ENCODE peak calls at places on chromosome 12, in ten cellular contexts. E, P, H, D, X, L, C, I, K and F are unnamed samples.

GRCh38 chr12:93778306-93778705 is 101.1 kb downstream of the CRADD start:
- DNase-seq in E (no peak), P (no peak), H (peak), D (peak), X (no peak), L (peak), C (no peak), I (peak), K (no peak), F (no peak)

GRCh38 chr12:21502164-21502496 is 541 bp downstream of the GOLT1B start:
- DNase-seq in E (no peak), P (peak), H (peak), D (peak), X (no peak), L (peak), C (peak), I (peak), K (peak), F (peak)

GRCh38 chr12:132401982-132402381 is 72.6 kb upstream of the GALNT9 start:
- DNase-seq in E (no peak), P (no peak), H (no peak), D (no peak), X (no peak), L (no peak), C (no peak), I (no peak), K (no peak), F (no peak)

GRCh38 chr12:85821759-85822158 is 14.4 kb downstream of the RASSF9 start:
- DNase-seq in E (no peak), P (no peak), H (no peak), D (no peak), X (no peak), L (peak), C (peak), I (peak), K (no peak), F (no peak)

GRCh38 chr12:6551063-6551461 is 4.8 kb downstream of the IFFO1 start:
- DNase-seq in E (no peak), P (no peak), H (peak), D (no peak), X (no peak), L (no peak), C (no peak), I (no peak), K (no peak), F (no peak)

GRCh38 chr12:42730286-42730685 is 140.7 kb upstream of the PRICKLE1 start:
- DNase-seq in E (no peak), P (no peak), H (peak), D (no peak), X (no peak), L (no peak), C (peak), I (peak), K (no peak), F (peak)

GRCh38 chr12:63802012-63802608 is 22.4 kb downstream of the RXYLT1 start:
- DNase-seq in E (peak), P (peak), H (peak), D (peak), X (peak), L (peak), C (peak), I (peak), K (peak), F (peak)

GRCh38 chr12:102421801-102422583 is 58.4 kb downstream of the IGF1 start:
- DNase-seq in E (no peak), P (no peak), H (no peak), D (no peak), X (no peak), L (peak), C (no peak), I (no peak), K (no peak), F (no peak)

GRCh38 chr12:106303202-106303820 is 778 bp downstream of the TCP11L2 start:
- DNase-seq in E (peak), P (peak), H (peak), D (peak), X (peak), L (peak), C (peak), I (peak), K (peak), F (peak)

GRCh38 chr12:12474931-12475485 is 87.7 kb downstream of the DUSP16 start:
- DNase-seq in E (no peak), P (no peak), H (peak), D (no peak), X (no peak), L (peak), C (no peak), I (no peak), K (no peak), F (no peak)

GRCh38 chr12:14614704-14615121 is 47.0 kb upstream of the PLBD1 start:
- DNase-seq in E (no peak), P (peak), H (no peak), D (no peak), X (no peak), L (no peak), C (no peak), I (no peak), K (no peak), F (no peak)

GRCh38 chr12:80161612-80162011 is 62.3 kb downstream of the OTOGL start:
- DNase-seq in E (no peak), P (no peak), H (no peak), D (no peak), X (no peak), L (no peak), C (no peak), I (no peak), K (no peak), F (no peak)

GRCh38 chr12:71958457-71958856 is 19.8 kb downstream of the TPH2 start:
- DNase-seq in E (no peak), P (no peak), H (peak), D (peak), X (peak), L (no peak), C (no peak), I (peak), K (no peak), F (no peak)

GRCh38 chr12:59372971-59373370 is 222.9 kb upstream of the SLC16A7 start:
- DNase-seq in E (peak), P (peak), H (peak), D (peak), X (peak), L (peak), C (peak), I (peak), K (no peak), F (peak)

GRCh38 chr12:40312982-40313576 is 88.3 kb downstream of the LRRK2 start:
- DNase-seq in E (no peak), P (peak), H (peak), D (peak), X (no peak), L (peak), C (peak), I (peak), K (peak), F (no peak)

GRCh38 chr12:130439250-130439649 is 101.6 kb downstream of the PIWIL1 start:
- DNase-seq in E (no peak), P (no peak), H (no peak), D (no peak), X (no peak), L (no peak), C (no peak), I (no peak), K (no peak), F (no peak)

GRCh38 chr12:45966486-45966885 is 23.9 kb downstream of the SCAF11 start:
- DNase-seq in E (no peak), P (no peak), H (peak), D (peak), X (peak), L (peak), C (no peak), I (peak), K (peak), F (no peak)

GRCh38 chr12:126404293-126404851 is 1339.1 kb downstream of the AACS start:
- DNase-seq in E (no peak), P (no peak), H (no peak), D (no peak), X (no peak), L (no peak), C (peak), I (no peak), K (no peak), F (no peak)

GRCh38 chr12:22743700-22744099 is 118.7 kb downstream of the ETNK1 start:
- DNase-seq in E (no peak), P (no peak), H (no peak), D (peak), X (no peak), L (no peak), C (no peak), I (peak), K (no peak), F (no peak)

GRCh38 chr12:123076604-123077297 is 74.1 kb downstream of the PITPNM2 start:
- DNase-seq in E (no peak), P (no peak), H (peak), D (no peak), X (no peak), L (peak), C (peak), I (no peak), K (no peak), F (peak)

GRCh38 chr12:98635657-98636323 is 8.8 kb downstream of the IKBIP start:
- DNase-seq in E (no peak), P (peak), H (peak), D (peak), X (peak), L (peak), C (peak), I (peak), K (peak), F (peak)

GRCh38 chr12:78880078-78880477 is 15.5 kb downstream of the SYT1 start:
- DNase-seq in E (peak), P (no peak), H (peak), D (no peak), X (peak), L (peak), C (peak), I (no peak), K (no peak), F (no peak)

GRCh38 chr12:55663391-55663790 is 26.7 kb downstream of the OR10P1 start:
- DNase-seq in E (no peak), P (no peak), H (no peak), D (no peak), X (no peak), L (no peak), C (no peak), I (no peak), K (no peak), F (no peak)

GRCh38 chr12:116525418-116526001 is 33.7 kb upstream of the MAP1LC3B2 start:
- DNase-seq in E (no peak), P (no peak), H (peak), D (peak), X (peak), L (peak), C (peak), I (peak), K (peak), F (peak)
- H3K27ac ChIP-seq in E (no peak), P (no peak), H (peak), D (peak), X (peak), L (peak), C (peak), I (peak), K (peak), F (peak)

GRCh38 chr12:96496944-96497343 is 7.6 kb downstream of the CFAP54 start:
- DNase-seq in E (no peak), P (no peak), H (no peak), D (no peak), X (no peak), L (no peak), C (no peak), I (no peak), K (no peak), F (no peak)
- H3K4me3 ChIP-seq in E (no peak), P (no peak), H (no peak), D (no peak), X (no peak), L (no peak), C (no peak), I (no peak), K (no peak), F (no peak)

GRCh38 chr12:112352921-112353320 is 29.3 kb downstream of the HECTD4 start:
- DNase-seq in E (no peak), P (no peak), H (no peak), D (no peak), X (no peak), L (no peak), C (no peak), I (no peak), K (no peak), F (peak)

GRCh38 chr12:112357214-112357613 is 25.0 kb downstream of the HECTD4 start:
- DNase-seq in E (no peak), P (no peak), H (no peak), D (no peak), X (peak), L (no peak), C (no peak), I (no peak), K (no peak), F (no peak)

GRCh38 chr12:112354399-112354798 is 27.8 kb downstream of the HECTD4 start:
- DNase-seq in E (no peak), P (no peak), H (no peak), D (no peak), X (no peak), L (no peak), C (no peak), I (no peak), K (no peak), F (no peak)

GRCh38 chr12:112350593-112351592 is 31.3 kb downstream of the HECTD4 start:
- DNase-seq in E (no peak), P (no peak), H (peak), D (peak), X (no peak), L (no peak), C (no peak), I (no peak), K (no peak), F (no peak)

GRCh38 chr12:112353389-112353788 is 28.8 kb downstream of the HECTD4 start:
- DNase-seq in E (no peak), P (no peak), H (peak), D (peak), X (no peak), L (no peak), C (peak), I (no peak), K (no peak), F (peak)
- H3K4me2 ChIP-seq in E (no peak), P (no peak), H (no peak), D (no peak), X (no peak), L (no peak), C (no peak), I (no peak), K (no peak), F (no peak)

GRCh38 chr12:65761301-65761700 is 63.0 kb upstream of the HMGA2 start:
- DNase-seq in E (no peak), P (no peak), H (no peak), D (no peak), X (peak), L (no peak), C (no peak), I (no peak), K (no peak), F (no peak)
- H3K27ac ChIP-seq in E (no peak), P (no peak), H (no peak), D (no peak), X (no peak), L (no peak), C (no peak), I (no peak), K (no peak), F (no peak)

GRCh38 chr12:47410383-47410782 is 295.4 kb downstream of the RPAP3 start:
- DNase-seq in E (no peak), P (no peak), H (no peak), D (no peak), X (no peak), L (no peak), C (no peak), I (no peak), K (no peak), F (no peak)
- H3K4me3 ChIP-seq in E (no peak), P (no peak), H (no peak), D (no peak), X (no peak), L (no peak), C (no peak), I (no peak), K (no peak), F (no peak)

DNA sequence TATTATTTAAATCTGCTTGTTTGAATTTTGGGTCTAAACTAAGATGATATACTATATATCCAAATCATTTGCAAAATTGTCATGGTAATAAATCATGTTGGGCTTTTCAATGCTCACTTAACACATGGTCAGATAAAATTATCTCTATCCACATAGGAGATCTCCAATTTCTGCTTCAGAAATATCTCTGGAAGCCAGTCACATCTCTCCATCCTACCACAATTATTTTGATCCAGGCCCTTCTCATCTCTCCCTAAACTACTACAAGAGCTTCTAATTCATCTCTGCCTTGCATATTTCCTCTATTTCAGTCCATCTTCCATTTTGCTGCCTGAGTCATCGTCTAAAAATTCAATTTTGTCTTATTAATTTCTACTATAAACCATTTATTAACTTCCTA is 3.8 kb downstream of the DCN start:
- DNase-seq in E (no peak), P (peak), H (peak), D (no peak), X (no peak), L (no peak), C (no peak), I (no peak), K (no peak), F (no peak)
- H3K4me2 ChIP-seq in E (no peak), P (peak), H (peak), D (peak), X (no peak), L (no peak), C (no peak), I (no peak), K (no peak), F (no peak)

GRCh38 chr12:100455896-100456295 is 17.8 kb upstream of the NR1H4 start:
- DNase-seq in E (no peak), P (no peak), H (no peak), D (no peak), X (no peak), L (no peak), C (no peak), I (no peak), K (no peak), F (no peak)
- H3K27ac ChIP-seq in E (no peak), P (no peak), H (no peak), D (no peak), X (no peak), L (no peak), C (no peak), I (no peak), K (no peak), F (no peak)